ENCODE peak calls at places on chromosomes 7 and 10, in ten cellular contexts. One of them, this sample, is unnamed.

GRCh38 chr7:18647602-18648001 is 152.1 kb downstream of the HDAC9 start:
- DNase-seq in sciatic nerve: no peak
- DNase-seq in stimulated activated CD4-positive, alpha-beta T cell treated with anti-CD3 and anti-CD28 coated beads, Interleukin-15, amount 100 ng/mL, for 1 hour: no peak
- DNase-seq in endothelial cell: no peak
- DNase-seq in HCT116: no peak
- DNase-seq in occipital lobe: no peak
- DNase-seq in HT-29: no peak
- DNase-seq in non-pigmented ciliary epithelial cell: no peak
- DNase-seq in activated T-cell treated with anti-CD3 and anti-CD28 coated beads for 1 hour: no peak
- DNase-seq in GDM1: no peak
- DNase-seq in this sample: no peak

GRCh38 chr7:89104748-89105685 is 309.5 kb upstream of the TEX47 start:
- DNase-seq in sciatic nerve: no peak
- DNase-seq in stimulated activated CD4-positive, alpha-beta T cell treated with anti-CD3 and anti-CD28 coated beads, Interleukin-15, amount 100 ng/mL, for 1 hour: no peak
- DNase-seq in endothelial cell: no peak
- DNase-seq in HCT116: no peak
- DNase-seq in occipital lobe: no peak
- DNase-seq in HT-29: no peak
- DNase-seq in non-pigmented ciliary epithelial cell: peak; percentile 14
- DNase-seq in activated T-cell treated with anti-CD3 and anti-CD28 coated beads for 1 hour: no peak
- DNase-seq in GDM1: no peak
- DNase-seq in this sample: no peak

GRCh38 chr7:44920119-44920518 is 34.8 kb upstream of the PURB start:
- DNase-seq in sciatic nerve: no peak
- DNase-seq in stimulated activated CD4-positive, alpha-beta T cell treated with anti-CD3 and anti-CD28 coated beads, Interleukin-15, amount 100 ng/mL, for 1 hour: no peak
- DNase-seq in endothelial cell: no peak
- DNase-seq in HCT116: no peak
- DNase-seq in occipital lobe: no peak
- DNase-seq in HT-29: no peak
- DNase-seq in non-pigmented ciliary epithelial cell: no peak
- DNase-seq in activated T-cell treated with anti-CD3 and anti-CD28 coated beads for 1 hour: no peak
- DNase-seq in GDM1: no peak
- DNase-seq in this sample: no peak

GRCh38 chr7:46321556-46322205 is 400.6 kb upstream of the IGFBP3 start:
- DNase-seq in sciatic nerve: no peak
- DNase-seq in stimulated activated CD4-positive, alpha-beta T cell treated with anti-CD3 and anti-CD28 coated beads, Interleukin-15, amount 100 ng/mL, for 1 hour: no peak
- DNase-seq in endothelial cell: no peak
- DNase-seq in HCT116: no peak
- DNase-seq in occipital lobe: no peak
- DNase-seq in HT-29: peak; percentile 14
- DNase-seq in non-pigmented ciliary epithelial cell: peak; percentile 23
- DNase-seq in activated T-cell treated with anti-CD3 and anti-CD28 coated beads for 1 hour: no peak
- DNase-seq in GDM1: no peak
- DNase-seq in this sample: no peak

GRCh38 chr7:85730016-85730415 is 543.2 kb upstream of the SEMA3D start:
- DNase-seq in sciatic nerve: no peak
- DNase-seq in stimulated activated CD4-positive, alpha-beta T cell treated with anti-CD3 and anti-CD28 coated beads, Interleukin-15, amount 100 ng/mL, for 1 hour: no peak
- DNase-seq in endothelial cell: no peak
- DNase-seq in HCT116: no peak
- DNase-seq in occipital lobe: no peak
- DNase-seq in HT-29: no peak
- DNase-seq in non-pigmented ciliary epithelial cell: no peak
- DNase-seq in activated T-cell treated with anti-CD3 and anti-CD28 coated beads for 1 hour: no peak
- DNase-seq in GDM1: no peak
- DNase-seq in this sample: no peak

GRCh38 chr7:12729112-12729511 is 41.7 kb downstream of the ARL4A start:
- DNase-seq in sciatic nerve: peak; percentile 84
- DNase-seq in stimulated activated CD4-positive, alpha-beta T cell treated with anti-CD3 and anti-CD28 coated beads, Interleukin-15, amount 100 ng/mL, for 1 hour: no peak
- DNase-seq in endothelial cell: no peak
- DNase-seq in HCT116: no peak
- DNase-seq in occipital lobe: peak; percentile 26
- DNase-seq in HT-29: peak; percentile 29
- DNase-seq in non-pigmented ciliary epithelial cell: no peak
- DNase-seq in activated T-cell treated with anti-CD3 and anti-CD28 coated beads for 1 hour: no peak
- DNase-seq in GDM1: no peak
- DNase-seq in this sample: no peak

GRCh38 chr7:43444711-43445578 is 138.0 kb upstream of the STK17A start:
- DNase-seq in sciatic nerve: no peak
- DNase-seq in stimulated activated CD4-positive, alpha-beta T cell treated with anti-CD3 and anti-CD28 coated beads, Interleukin-15, amount 100 ng/mL, for 1 hour: no peak
- DNase-seq in endothelial cell: no peak
- DNase-seq in HCT116: no peak
- DNase-seq in occipital lobe: no peak
- DNase-seq in HT-29: no peak
- DNase-seq in non-pigmented ciliary epithelial cell: no peak
- DNase-seq in activated T-cell treated with anti-CD3 and anti-CD28 coated beads for 1 hour: no peak
- DNase-seq in GDM1: no peak
- DNase-seq in this sample: no peak

GRCh38 chr7:119969054-119969453 is 303.9 kb upstream of the KCND2 start:
- DNase-seq in sciatic nerve: no peak
- DNase-seq in stimulated activated CD4-positive, alpha-beta T cell treated with anti-CD3 and anti-CD28 coated beads, Interleukin-15, amount 100 ng/mL, for 1 hour: no peak
- DNase-seq in endothelial cell: no peak
- DNase-seq in HCT116: no peak
- DNase-seq in occipital lobe: no peak
- DNase-seq in HT-29: no peak
- DNase-seq in non-pigmented ciliary epithelial cell: no peak
- DNase-seq in activated T-cell treated with anti-CD3 and anti-CD28 coated beads for 1 hour: no peak
- DNase-seq in GDM1: no peak
- DNase-seq in this sample: no peak

GRCh38 chr7:138796038-138796580 is 1.7 kb upstream of the TMEM213 start:
- DNase-seq in sciatic nerve: no peak
- DNase-seq in stimulated activated CD4-positive, alpha-beta T cell treated with anti-CD3 and anti-CD28 coated beads, Interleukin-15, amount 100 ng/mL, for 1 hour: no peak
- DNase-seq in endothelial cell: no peak
- DNase-seq in HCT116: no peak
- DNase-seq in occipital lobe: no peak
- DNase-seq in HT-29: no peak
- DNase-seq in non-pigmented ciliary epithelial cell: no peak
- DNase-seq in activated T-cell treated with anti-CD3 and anti-CD28 coated beads for 1 hour: no peak
- DNase-seq in GDM1: no peak
- DNase-seq in this sample: no peak

GRCh38 chr7:16548428-16548827 is 21.8 kb downstream of the LRRC72 start:
- DNase-seq in sciatic nerve: no peak
- DNase-seq in stimulated activated CD4-positive, alpha-beta T cell treated with anti-CD3 and anti-CD28 coated beads, Interleukin-15, amount 100 ng/mL, for 1 hour: no peak
- DNase-seq in endothelial cell: no peak
- DNase-seq in HCT116: no peak
- DNase-seq in occipital lobe: no peak
- DNase-seq in HT-29: no peak
- DNase-seq in non-pigmented ciliary epithelial cell: no peak
- DNase-seq in activated T-cell treated with anti-CD3 and anti-CD28 coated beads for 1 hour: no peak
- DNase-seq in GDM1: no peak
- DNase-seq in this sample: no peak

GRCh38 chr7:135718794-135719436 is 9.1 kb downstream of the SLC13A4 start:
- DNase-seq in sciatic nerve: no peak
- DNase-seq in stimulated activated CD4-positive, alpha-beta T cell treated with anti-CD3 and anti-CD28 coated beads, Interleukin-15, amount 100 ng/mL, for 1 hour: no peak
- DNase-seq in endothelial cell: no peak
- DNase-seq in HCT116: no peak
- DNase-seq in occipital lobe: no peak
- DNase-seq in HT-29: no peak
- DNase-seq in non-pigmented ciliary epithelial cell: no peak
- DNase-seq in activated T-cell treated with anti-CD3 and anti-CD28 coated beads for 1 hour: no peak
- DNase-seq in GDM1: no peak
- DNase-seq in this sample: no peak

GRCh38 chr10:8758029-8758428 is 703.5 kb downstream of the GATA3 start:
- DNase-seq in sciatic nerve: no peak
- DNase-seq in stimulated activated CD4-positive, alpha-beta T cell treated with anti-CD3 and anti-CD28 coated beads, Interleukin-15, amount 100 ng/mL, for 1 hour: no peak
- DNase-seq in endothelial cell: no peak
- DNase-seq in HCT116: no peak
- DNase-seq in occipital lobe: no peak
- DNase-seq in HT-29: peak; percentile 21
- DNase-seq in non-pigmented ciliary epithelial cell: no peak
- DNase-seq in activated T-cell treated with anti-CD3 and anti-CD28 coated beads for 1 hour: no peak
- DNase-seq in GDM1: no peak
- DNase-seq in this sample: no peak

GRCh38 chr7:151243411-151244155 is 4.9 kb downstream of the SMARCD3 start:
- DNase-seq in sciatic nerve: no peak
- DNase-seq in stimulated activated CD4-positive, alpha-beta T cell treated with anti-CD3 and anti-CD28 coated beads, Interleukin-15, amount 100 ng/mL, for 1 hour: no peak
- DNase-seq in endothelial cell: no peak
- DNase-seq in HCT116: no peak
- DNase-seq in occipital lobe: no peak
- DNase-seq in HT-29: no peak
- DNase-seq in non-pigmented ciliary epithelial cell: no peak
- DNase-seq in activated T-cell treated with anti-CD3 and anti-CD28 coated beads for 1 hour: no peak
- DNase-seq in GDM1: no peak
- DNase-seq in this sample: peak; percentile 64

GRCh38 chr10:110002801-110003523 is 4.8 kb upstream of the ADD3 start:
- DNase-seq in sciatic nerve: no peak
- DNase-seq in stimulated activated CD4-positive, alpha-beta T cell treated with anti-CD3 and anti-CD28 coated beads, Interleukin-15, amount 100 ng/mL, for 1 hour: no peak
- DNase-seq in endothelial cell: no peak
- DNase-seq in HCT116: no peak
- DNase-seq in occipital lobe: no peak
- DNase-seq in HT-29: peak; percentile 64
- DNase-seq in non-pigmented ciliary epithelial cell: no peak
- DNase-seq in activated T-cell treated with anti-CD3 and anti-CD28 coated beads for 1 hour: no peak
- DNase-seq in GDM1: no peak
- DNase-seq in this sample: no peak

GRCh38 chr10:100109670-100110069 is 28.0 kb upstream of the CPN1 start:
- DNase-seq in sciatic nerve: no peak
- DNase-seq in stimulated activated CD4-positive, alpha-beta T cell treated with anti-CD3 and anti-CD28 coated beads, Interleukin-15, amount 100 ng/mL, for 1 hour: no peak
- DNase-seq in endothelial cell: no peak
- DNase-seq in HCT116: peak; percentile 28
- DNase-seq in occipital lobe: no peak
- DNase-seq in HT-29: peak; percentile 6
- DNase-seq in non-pigmented ciliary epithelial cell: no peak
- DNase-seq in activated T-cell treated with anti-CD3 and anti-CD28 coated beads for 1 hour: no peak
- DNase-seq in GDM1: no peak
- DNase-seq in this sample: no peak

GRCh38 chr10:98673156-98673765 is 226.5 kb upstream of the HPS1 start:
- DNase-seq in sciatic nerve: no peak
- DNase-seq in stimulated activated CD4-positive, alpha-beta T cell treated with anti-CD3 and anti-CD28 coated beads, Interleukin-15, amount 100 ng/mL, for 1 hour: no peak
- DNase-seq in endothelial cell: no peak
- DNase-seq in HCT116: no peak
- DNase-seq in occipital lobe: no peak
- DNase-seq in HT-29: no peak
- DNase-seq in non-pigmented ciliary epithelial cell: no peak
- DNase-seq in activated T-cell treated with anti-CD3 and anti-CD28 coated beads for 1 hour: no peak
- DNase-seq in GDM1: no peak
- DNase-seq in this sample: no peak

GRCh38 chr10:77792155-77792554 is 134.4 kb downstream of the DLG5 start:
- DNase-seq in sciatic nerve: no peak
- DNase-seq in stimulated activated CD4-positive, alpha-beta T cell treated with anti-CD3 and anti-CD28 coated beads, Interleukin-15, amount 100 ng/mL, for 1 hour: no peak
- DNase-seq in endothelial cell: no peak
- DNase-seq in HCT116: no peak
- DNase-seq in occipital lobe: no peak
- DNase-seq in HT-29: no peak
- DNase-seq in non-pigmented ciliary epithelial cell: no peak
- DNase-seq in activated T-cell treated with anti-CD3 and anti-CD28 coated beads for 1 hour: no peak
- DNase-seq in GDM1: no peak
- DNase-seq in this sample: no peak

GRCh38 chr7:85619236-85619635 is 432.4 kb upstream of the SEMA3D start:
- DNase-seq in sciatic nerve: no peak
- DNase-seq in stimulated activated CD4-positive, alpha-beta T cell treated with anti-CD3 and anti-CD28 coated beads, Interleukin-15, amount 100 ng/mL, for 1 hour: no peak
- DNase-seq in endothelial cell: no peak
- DNase-seq in HCT116: no peak
- DNase-seq in occipital lobe: no peak
- DNase-seq in HT-29: no peak
- DNase-seq in non-pigmented ciliary epithelial cell: no peak
- DNase-seq in activated T-cell treated with anti-CD3 and anti-CD28 coated beads for 1 hour: no peak
- DNase-seq in GDM1: no peak
- DNase-seq in this sample: no peak

GRCh38 chr7:34675749-34676374 is 17.8 kb downstream of the NPSR1 start:
- DNase-seq in sciatic nerve: no peak
- DNase-seq in stimulated activated CD4-positive, alpha-beta T cell treated with anti-CD3 and anti-CD28 coated beads, Interleukin-15, amount 100 ng/mL, for 1 hour: no peak
- DNase-seq in endothelial cell: peak; percentile 42
- DNase-seq in HCT116: peak; percentile 13
- DNase-seq in occipital lobe: no peak
- DNase-seq in HT-29: peak; percentile 66
- DNase-seq in non-pigmented ciliary epithelial cell: no peak
- DNase-seq in activated T-cell treated with anti-CD3 and anti-CD28 coated beads for 1 hour: no peak
- DNase-seq in GDM1: no peak
- DNase-seq in this sample: no peak

GRCh38 chr10:126674741-126675515 is 4.4 kb upstream of the C10orf90 start:
- DNase-seq in sciatic nerve: no peak
- DNase-seq in stimulated activated CD4-positive, alpha-beta T cell treated with anti-CD3 and anti-CD28 coated beads, Interleukin-15, amount 100 ng/mL, for 1 hour: no peak
- DNase-seq in endothelial cell: no peak
- DNase-seq in HCT116: no peak
- DNase-seq in occipital lobe: no peak
- DNase-seq in HT-29: no peak
- DNase-seq in non-pigmented ciliary epithelial cell: no peak
- DNase-seq in activated T-cell treated with anti-CD3 and anti-CD28 coated beads for 1 hour: no peak
- DNase-seq in GDM1: no peak
- DNase-seq in this sample: no peak

GRCh38 chr10:89861584-89862287 is 160.3 kb downstream of the KIF20B start:
- DNase-seq in sciatic nerve: no peak
- DNase-seq in stimulated activated CD4-positive, alpha-beta T cell treated with anti-CD3 and anti-CD28 coated beads, Interleukin-15, amount 100 ng/mL, for 1 hour: no peak
- DNase-seq in endothelial cell: no peak
- DNase-seq in HCT116: peak; percentile 40
- DNase-seq in occipital lobe: no peak
- DNase-seq in HT-29: no peak
- DNase-seq in non-pigmented ciliary epithelial cell: no peak
- DNase-seq in activated T-cell treated with anti-CD3 and anti-CD28 coated beads for 1 hour: no peak
- DNase-seq in GDM1: no peak
- DNase-seq in this sample: no peak

GRCh38 chr7:151210087-151210854 is at the start of gene H2BK1:
- DNase-seq in sciatic nerve: no peak
- DNase-seq in stimulated activated CD4-positive, alpha-beta T cell treated with anti-CD3 and anti-CD28 coated beads, Interleukin-15, amount 100 ng/mL, for 1 hour: no peak
- DNase-seq in endothelial cell: no peak
- DNase-seq in HCT116: no peak
- DNase-seq in occipital lobe: no peak
- DNase-seq in HT-29: no peak
- DNase-seq in non-pigmented ciliary epithelial cell: no peak
- DNase-seq in activated T-cell treated with anti-CD3 and anti-CD28 coated beads for 1 hour: no peak
- DNase-seq in GDM1: no peak
- DNase-seq in this sample: no peak

GRCh38 chr7:7183061-7183832 is 903 bp downstream of the C1GALT1 start:
- DNase-seq in sciatic nerve: peak; percentile 67
- DNase-seq in stimulated activated CD4-positive, alpha-beta T cell treated with anti-CD3 and anti-CD28 coated beads, Interleukin-15, amount 100 ng/mL, for 1 hour: peak; percentile 32
- DNase-seq in endothelial cell: no peak
- DNase-seq in HCT116: no peak
- DNase-seq in occipital lobe: no peak
- DNase-seq in HT-29: peak; percentile 77
- DNase-seq in non-pigmented ciliary epithelial cell: no peak
- DNase-seq in activated T-cell treated with anti-CD3 and anti-CD28 coated beads for 1 hour: peak; percentile 20
- DNase-seq in GDM1: no peak
- DNase-seq in this sample: peak; percentile 43

GRCh38 chr10:92222603-92223275 is 68.1 kb downstream of the CPEB3 start:
- DNase-seq in sciatic nerve: no peak
- DNase-seq in stimulated activated CD4-positive, alpha-beta T cell treated with anti-CD3 and anti-CD28 coated beads, Interleukin-15, amount 100 ng/mL, for 1 hour: no peak
- DNase-seq in endothelial cell: no peak
- DNase-seq in HCT116: peak; percentile 64
- DNase-seq in occipital lobe: no peak
- DNase-seq in HT-29: peak; percentile 42
- DNase-seq in non-pigmented ciliary epithelial cell: peak; percentile 44
- DNase-seq in activated T-cell treated with anti-CD3 and anti-CD28 coated beads for 1 hour: no peak
- DNase-seq in GDM1: no peak
- DNase-seq in this sample: no peak

GRCh38 chr10:102113956-102114857 is 6.0 kb downstream of the LDB1 start:
- DNase-seq in sciatic nerve: peak; percentile 63
- DNase-seq in stimulated activated CD4-positive, alpha-beta T cell treated with anti-CD3 and anti-CD28 coated beads, Interleukin-15, amount 100 ng/mL, for 1 hour: no peak
- DNase-seq in endothelial cell: peak; percentile 25
- DNase-seq in HCT116: no peak
- DNase-seq in occipital lobe: no peak
- DNase-seq in HT-29: peak; percentile 25
- DNase-seq in non-pigmented ciliary epithelial cell: no peak
- DNase-seq in activated T-cell treated with anti-CD3 and anti-CD28 coated beads for 1 hour: no peak
- DNase-seq in GDM1: no peak
- DNase-seq in this sample: no peak

GRCh38 chr7:5139998-5140397 is 50.0 kb upstream of the WIPI2 start:
- DNase-seq in sciatic nerve: peak; percentile 56
- DNase-seq in stimulated activated CD4-positive, alpha-beta T cell treated with anti-CD3 and anti-CD28 coated beads, Interleukin-15, amount 100 ng/mL, for 1 hour: no peak
- DNase-seq in endothelial cell: peak; percentile 55
- DNase-seq in HCT116: peak; percentile 39
- DNase-seq in occipital lobe: no peak
- DNase-seq in HT-29: peak; percentile 52
- DNase-seq in non-pigmented ciliary epithelial cell: no peak
- DNase-seq in activated T-cell treated with anti-CD3 and anti-CD28 coated beads for 1 hour: no peak
- DNase-seq in GDM1: peak; percentile 21
- DNase-seq in this sample: no peak

GRCh38 chr10:28291881-28292297 is 11.0 kb downstream of the MPP7 start:
- DNase-seq in sciatic nerve: no peak
- DNase-seq in stimulated activated CD4-positive, alpha-beta T cell treated with anti-CD3 and anti-CD28 coated beads, Interleukin-15, amount 100 ng/mL, for 1 hour: no peak
- DNase-seq in endothelial cell: no peak
- DNase-seq in HCT116: peak; percentile 71
- DNase-seq in occipital lobe: no peak
- DNase-seq in HT-29: peak; percentile 47
- DNase-seq in non-pigmented ciliary epithelial cell: peak; percentile 77
- DNase-seq in activated T-cell treated with anti-CD3 and anti-CD28 coated beads for 1 hour: no peak
- DNase-seq in GDM1: no peak
- DNase-seq in this sample: no peak

This sample was measured in naive thymus-derived CD8-positive, alpha-beta T cell.